ENCODE peak calls at places on chromosomes 12 and 14, in eight cellular contexts. X, E, J, D, V, G, N and B are unnamed samples.

GRCh38 chr14:72546359-72547035 is 347.4 kb downstream of the DPF3 start:
- DNase-seq in X (no peak), E (no peak), J (no peak), D (no peak), V (no peak), G (no peak), N (no peak), B (no peak)

GRCh38 chr12:116864371-116865160 is 16.7 kb downstream of the HRK start:
- DNase-seq in X (peak), E (no peak), J (no peak), D (no peak), V (no peak), G (peak), N (peak), B (no peak)

GRCh38 chr12:2664721-2665577 is 129.8 kb upstream of the FKBP4 start:
- DNase-seq in X (no peak), E (no peak), J (no peak), D (no peak), V (no peak), G (no peak), N (no peak), B (no peak)

GRCh38 chr12:28340261-28340660 is 150.0 kb downstream of the CCDC91 start:
- DNase-seq in X (peak), E (no peak), J (no peak), D (no peak), V (no peak), G (peak), N (peak), B (no peak)

GRCh38 chr14:99264691-99265090 is 7.3 kb downstream of the BCL11B start:
- DNase-seq in X (no peak), E (no peak), J (no peak), D (no peak), V (no peak), G (no peak), N (no peak), B (no peak)

GRCh38 chr12:66819587-66819986 is 140.7 kb upstream of the GRIP1 start:
- DNase-seq in X (no peak), E (no peak), J (no peak), D (no peak), V (no peak), G (no peak), N (no peak), B (no peak)

GRCh38 chr12:45914090-45914489 is 76.3 kb downstream of the SCAF11 start:
- DNase-seq in X (peak), E (no peak), J (no peak), D (no peak), V (no peak), G (peak), N (peak), B (no peak)

GRCh38 chr12:117986705-117987469 is 18.1 kb upstream of the KSR2 start:
- DNase-seq in X (peak), E (no peak), J (no peak), D (no peak), V (no peak), G (no peak), N (peak), B (no peak)

GRCh38 chr14:48725001-48725734 is 861.0 kb downstream of the RPS29 start:
- DNase-seq in X (no peak), E (no peak), J (no peak), D (no peak), V (no peak), G (peak), N (no peak), B (no peak)

GRCh38 chr12:127774828-127775227 is 492.1 kb upstream of the TMEM132C start:
- DNase-seq in X (no peak), E (no peak), J (no peak), D (no peak), V (no peak), G (no peak), N (no peak), B (no peak)

GRCh38 chr12:4911316-4911994 is 1.8 kb downstream of the KCNA1 start:
- DNase-seq in X (no peak), E (no peak), J (no peak), D (no peak), V (no peak), G (no peak), N (no peak), B (no peak)

GRCh38 chr12:109302358-109302757 is 6.7 kb downstream of the FOXN4 start:
- DNase-seq in X (no peak), E (no peak), J (no peak), D (no peak), V (no peak), G (no peak), N (no peak), B (peak)

GRCh38 chr14:52069617-52070431 is 965 bp upstream of the NID2 start:
- DNase-seq in X (no peak), E (no peak), J (no peak), D (no peak), V (peak), G (peak), N (peak), B (no peak)

GRCh38 chr12:131313635-131314034 is 359.9 kb downstream of the ADGRD1 start:
- DNase-seq in X (no peak), E (no peak), J (no peak), D (no peak), V (no peak), G (no peak), N (no peak), B (no peak)

GRCh38 chr12:127723236-127723635 is 543.7 kb upstream of the TMEM132C start:
- DNase-seq in X (no peak), E (no peak), J (no peak), D (peak), V (no peak), G (no peak), N (no peak), B (no peak)

GRCh38 chr14:25049127-25049558 is 804 bp downstream of the STXBP6 start:
- DNase-seq in X (no peak), E (no peak), J (no peak), D (no peak), V (no peak), G (peak), N (peak), B (no peak)

GRCh38 chr12:78645956-78646355 is 218.6 kb upstream of the SYT1 start:
- DNase-seq in X (no peak), E (no peak), J (no peak), D (no peak), V (no peak), G (no peak), N (peak), B (no peak)

GRCh38 chr14:57573193-57573592 is 79.5 kb upstream of the CCDC198 start:
- DNase-seq in X (no peak), E (no peak), J (no peak), D (no peak), V (no peak), G (no peak), N (no peak), B (no peak)

DNA sequence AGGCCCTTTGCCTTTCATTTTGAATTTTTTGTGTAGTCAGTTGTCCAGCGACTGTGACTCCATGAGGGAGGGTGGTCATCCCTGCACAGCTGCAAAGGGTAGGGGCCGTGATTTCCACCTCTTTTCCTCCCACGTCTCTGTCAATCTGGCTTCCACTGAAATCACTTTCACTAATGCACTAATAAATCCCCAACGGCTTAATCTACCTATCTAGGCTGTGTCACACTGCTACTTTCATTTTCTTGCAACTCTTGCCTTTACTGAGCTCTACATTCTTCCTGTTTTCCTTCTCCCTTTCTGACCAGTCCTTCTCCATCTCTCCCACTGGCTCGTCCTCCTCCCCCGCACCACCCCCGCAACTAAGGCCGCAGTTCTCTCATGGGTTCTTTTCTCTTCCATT is 212.3 kb upstream of the FOXN3 start:
- DNase-seq in X (no peak), E (no peak), J (no peak), D (no peak), V (no peak), G (no peak), N (no peak), B (no peak)
- H3K4me3 ChIP-seq in X (no peak), E (no peak), J (no peak), D (no peak), V (no peak), G (no peak), N (no peak), B (no peak)

GRCh38 chr12:113609692-113610469 is 138.2 kb upstream of the LHX5 start:
- DNase-seq in X (no peak), E (no peak), J (no peak), D (peak), V (no peak), G (no peak), N (no peak), B (no peak)

GRCh38 chr12:113612076-113612728 is 140.5 kb upstream of the LHX5 start:
- DNase-seq in X (no peak), E (no peak), J (no peak), D (no peak), V (no peak), G (no peak), N (no peak), B (no peak)

GRCh38 chr12:113610698-113611097 is 139.0 kb upstream of the LHX5 start:
- DNase-seq in X (no peak), E (no peak), J (no peak), D (no peak), V (no peak), G (no peak), N (no peak), B (no peak)

GRCh38 chr12:113613414-113613813 is 141.7 kb upstream of the LHX5 start:
- DNase-seq in X (no peak), E (no peak), J (no peak), D (no peak), V (no peak), G (no peak), N (no peak), B (no peak)

DNA sequence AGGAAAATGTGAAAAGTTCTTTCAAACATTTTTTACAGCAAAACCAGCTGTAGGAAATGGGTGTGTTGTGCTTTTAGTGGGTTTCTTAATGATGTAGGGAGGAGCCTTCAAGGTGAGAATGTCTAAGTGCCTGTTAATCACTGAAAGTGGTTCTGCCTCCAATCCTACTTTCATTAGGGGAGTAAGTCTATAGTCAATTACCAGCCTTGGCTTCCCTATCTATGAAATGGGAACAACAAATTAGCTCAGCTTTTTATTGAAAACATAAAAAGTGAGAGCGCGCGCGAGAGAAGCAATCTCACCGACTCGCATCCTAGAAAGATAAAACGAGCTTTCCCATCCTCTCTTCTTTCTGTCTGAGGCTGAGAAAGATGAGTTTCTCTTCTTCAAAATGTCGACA is 140.0 kb upstream of the LHX5 start:
- DNase-seq in X (no peak), E (no peak), J (no peak), D (no peak), V (no peak), G (no peak), N (no peak), B (no peak)
- H3K4me3 ChIP-seq in X (no peak), E (no peak), J (no peak), D (no peak), V (no peak), G (no peak), N (no peak), B (no peak)

DNA sequence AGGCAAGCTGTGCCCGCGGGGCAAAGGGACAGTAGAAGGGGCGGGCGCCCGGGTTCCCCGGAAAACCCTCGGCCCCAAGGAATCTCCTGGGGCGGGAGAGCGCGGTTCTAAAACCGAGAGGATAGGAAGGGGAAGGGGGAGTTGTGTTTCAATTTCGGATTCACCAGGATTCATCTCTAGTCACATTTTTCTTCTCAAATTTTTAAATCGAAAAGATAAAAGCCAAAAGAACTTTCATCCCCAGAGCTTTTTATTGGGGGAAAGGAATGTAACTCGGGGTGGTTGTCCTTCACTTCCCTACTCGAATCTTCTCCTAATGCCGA is 1.4 kb downstream of the BMP4 start:
- DNase-seq in X (no peak), E (no peak), J (no peak), D (no peak), V (no peak), G (no peak), N (no peak), B (no peak)
- H3K4me3 ChIP-seq in X (peak), E (no peak), J (peak), D (no peak), V (no peak), G (peak), N (peak), B (peak)

DNA sequence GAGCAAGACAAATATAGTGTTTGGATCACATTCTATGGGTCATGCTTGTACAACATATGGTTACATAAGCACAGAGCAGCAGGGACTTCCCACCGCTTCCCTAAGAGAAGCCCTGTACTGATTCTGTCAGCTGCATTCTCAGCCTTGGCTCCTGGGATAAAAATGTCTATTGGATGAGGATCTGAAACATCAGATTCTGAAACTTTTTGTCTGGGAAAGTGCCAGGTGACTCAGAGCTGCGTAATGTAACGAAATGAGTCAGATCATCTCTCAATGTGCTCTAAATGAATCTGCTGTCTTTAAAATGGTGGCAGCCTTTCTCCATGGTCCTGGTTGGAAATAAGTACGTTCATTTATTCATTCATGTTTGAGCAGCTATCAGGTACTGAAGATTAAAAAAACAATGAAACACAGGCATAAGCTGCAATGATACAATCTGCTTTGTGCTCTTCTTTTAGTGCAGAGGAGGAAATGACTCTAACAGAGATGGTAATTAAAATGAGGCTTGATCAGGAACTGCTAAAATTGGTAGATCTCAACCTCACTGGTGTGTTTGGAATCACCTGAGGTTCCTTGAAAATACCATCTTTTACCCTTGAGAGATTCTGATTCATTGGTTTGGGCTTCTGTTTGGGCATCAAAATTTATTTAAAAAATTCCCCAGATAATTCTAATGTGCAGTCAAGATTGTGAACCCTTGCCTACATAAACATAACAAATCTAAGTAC is 99.1 kb upstream of the NAP1L1 start:
- DNase-seq in X (peak), E (no peak), J (no peak), D (no peak), V (peak), G (peak), N (peak), B (no peak)
- H3K4me3 ChIP-seq in X (no peak), E (no peak), J (no peak), D (no peak), V (no peak), G (no peak), N (no peak), B (no peak)

GRCh38 chr12:11865835-11866234 is 204.9 kb upstream of the BCL2L14 start:
- DNase-seq in X (no peak), E (no peak), J (no peak), D (no peak), V (no peak), G (no peak), N (no peak), B (no peak)
- H3K4me3 ChIP-seq in X (no peak), E (no peak), J (no peak), D (no peak), V (no peak), G (no peak), N (no peak), B (no peak)

GRCh38 chr12:6336859-6337744 is 4.8 kb downstream of the TNFRSF1A start:
- DNase-seq in X (no peak), E (no peak), J (no peak), D (no peak), V (no peak), G (no peak), N (peak), B (peak)
- H3K4me3 ChIP-seq in X (peak), E (peak), J (peak), D (peak), V (no peak), G (peak), N (peak), B (peak)

GRCh38 chr12:49244161-49244560 is 20.7 kb upstream of the TUBA1C start:
- DNase-seq in X (peak), E (no peak), J (no peak), D (no peak), V (no peak), G (peak), N (peak), B (no peak)
- H3K4me3 ChIP-seq in X (no peak), E (no peak), J (no peak), D (no peak), V (no peak), G (no peak), N (no peak), B (no peak)

DNA sequence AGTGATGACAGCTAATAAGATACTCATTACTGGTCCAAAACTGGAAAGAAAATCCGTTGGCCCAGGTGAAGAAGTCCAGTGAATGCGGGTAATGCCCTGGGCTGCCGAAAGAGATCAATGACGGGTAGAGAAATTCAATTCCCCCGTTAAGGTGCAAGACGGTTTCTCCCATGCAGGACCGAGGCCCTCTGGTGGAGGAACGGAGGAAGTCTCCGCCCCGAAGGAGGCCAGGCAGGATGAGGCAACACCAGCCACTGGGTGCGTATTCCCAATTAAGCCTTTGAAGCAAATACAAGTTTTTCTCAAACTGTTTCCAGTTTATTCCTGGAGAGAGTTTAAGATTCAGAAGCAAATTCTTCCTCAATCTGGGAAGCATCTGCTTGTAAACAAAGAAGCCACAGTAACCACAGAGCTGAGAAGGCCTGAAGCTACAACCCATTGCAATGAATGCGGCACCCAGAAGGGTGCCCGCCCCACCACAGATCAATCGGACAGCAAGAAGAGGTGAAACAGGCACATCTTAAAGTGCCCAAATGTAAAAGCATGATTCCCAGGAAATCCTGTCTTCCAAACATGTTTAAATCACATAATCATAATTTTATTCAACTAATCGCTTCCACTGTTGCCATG is 118.5 kb downstream of the TTC7B start:
- DNase-seq in X (peak), E (peak), J (peak), D (peak), V (peak), G (peak), N (peak), B (peak)
- H3K4me3 ChIP-seq in X (no peak), E (no peak), J (no peak), D (no peak), V (no peak), G (no peak), N (no peak), B (no peak)

DNA sequence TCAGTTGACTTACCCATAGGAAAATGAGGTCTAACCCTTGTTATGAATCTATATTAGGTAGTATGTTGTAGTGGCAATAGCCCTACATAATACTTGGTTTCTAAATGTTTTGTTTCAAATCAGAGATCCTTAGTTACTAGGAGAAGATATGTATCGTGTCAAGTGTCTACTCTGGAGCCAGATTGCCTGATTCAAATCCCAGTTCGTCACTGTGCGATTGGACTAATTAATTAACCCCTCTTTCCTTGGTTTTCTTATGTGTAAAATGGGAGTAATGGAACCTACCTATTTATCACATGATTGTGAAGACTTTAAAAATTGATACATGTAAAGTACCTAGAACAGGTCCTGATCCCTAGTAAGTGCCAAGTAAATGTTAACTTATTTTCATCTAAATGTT is 1.4 kb downstream of the LETMD1 start:
- DNase-seq in X (no peak), E (no peak), J (no peak), D (no peak), V (no peak), G (no peak), N (no peak), B (no peak)
- H3K4me3 ChIP-seq in X (peak), E (peak), J (no peak), D (no peak), V (no peak), G (peak), N (peak), B (peak)

DNA sequence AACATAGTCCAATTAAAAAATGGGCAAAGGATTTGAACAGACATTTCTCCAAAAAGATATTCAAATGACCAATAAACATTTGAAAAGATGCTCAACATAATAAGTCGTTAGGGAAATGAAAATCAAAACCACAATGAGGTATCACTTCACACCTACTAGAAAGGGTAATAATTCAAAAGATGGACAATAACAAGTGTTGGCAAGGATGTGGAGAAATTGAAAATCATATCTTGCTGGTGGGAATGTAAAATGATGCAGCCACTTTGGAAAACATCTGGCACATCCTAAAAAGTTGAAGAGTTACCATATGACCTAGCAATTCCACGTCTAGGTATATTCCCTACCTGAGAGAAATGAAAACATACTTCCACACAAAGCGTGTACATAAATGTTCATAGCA is 1.9 kb downstream of the COX16 start:
- DNase-seq in X (no peak), E (no peak), J (no peak), D (no peak), V (no peak), G (no peak), N (no peak), B (no peak)
- H3K4me3 ChIP-seq in X (no peak), E (no peak), J (no peak), D (no peak), V (no peak), G (no peak), N (no peak), B (no peak)